ENCODE peak calls at places on chromosomes 16 and 17, in eight cellular contexts. S, E, J, O, Z, D, H and P are unnamed samples.

GRCh38 chr17:4895676-4896331 is 3.5 kb upstream of the C17orf107 start:
- DNase-seq in S (no peak), E (no peak), J (no peak), O (no peak), Z (no peak), D (no peak), H (peak), P (no peak)

GRCh38 chr17:40004072-40004471 is 11.2 kb upstream of the CSF3 start:
- DNase-seq in S (no peak), E (no peak), J (no peak), O (no peak), Z (no peak), D (no peak), H (no peak), P (no peak)

GRCh38 chr17:82400830-82401229 is 17.3 kb upstream of the HEXD start:
- DNase-seq in S (peak), E (no peak), J (no peak), O (peak), Z (no peak), D (no peak), H (no peak), P (peak)

GRCh38 chr16:2840914-2841313 is 10.8 kb downstream of the ZG16B start:
- DNase-seq in S (no peak), E (no peak), J (no peak), O (no peak), Z (no peak), D (no peak), H (no peak), P (no peak)

GRCh38 chr16:56122251-56122650 is 69.0 kb upstream of the GNAO1 start:
- DNase-seq in S (no peak), E (no peak), J (no peak), O (no peak), Z (no peak), D (no peak), H (no peak), P (no peak)

GRCh38 chr17:45230787-45231480 is 9.2 kb downstream of the FMNL1 start:
- DNase-seq in S (no peak), E (peak), J (peak), O (no peak), Z (no peak), D (peak), H (peak), P (no peak)

GRCh38 chr17:82297280-82297803 is 20.1 kb downstream of the CD7 start:
- DNase-seq in S (peak), E (peak), J (peak), O (peak), Z (no peak), D (no peak), H (no peak), P (peak)

GRCh38 chr16:11053916-11054460 is 109.6 kb downstream of the CLEC16A start:
- DNase-seq in S (no peak), E (no peak), J (no peak), O (peak), Z (no peak), D (no peak), H (no peak), P (no peak)

GRCh38 chr17:56112086-56112485 is 41.2 kb upstream of the ANKFN1 start:
- DNase-seq in S (no peak), E (no peak), J (no peak), O (no peak), Z (no peak), D (peak), H (no peak), P (no peak)

GRCh38 chr17:10224592-10225195 is 26.3 kb upstream of the GAS7 start:
- DNase-seq in S (peak), E (no peak), J (no peak), O (peak), Z (no peak), D (no peak), H (no peak), P (no peak)

GRCh38 chr17:50052822-50053653 is 2.9 kb upstream of the ITGA3 start:
- DNase-seq in S (no peak), E (peak), J (peak), O (no peak), Z (peak), D (peak), H (no peak), P (no peak)

GRCh38 chr17:50114849-50115357 is 15.1 kb downstream of the SAMD14 start:
- DNase-seq in S (peak), E (peak), J (peak), O (peak), Z (no peak), D (peak), H (peak), P (peak)

GRCh38 chr17:1629647-1630310 is 1.1 kb upstream of the SLC43A2 start:
- DNase-seq in S (peak), E (peak), J (no peak), O (peak), Z (peak), D (peak), H (peak), P (peak)

GRCh38 chr17:67245073-67245693 is at the start of gene HELZ:
- DNase-seq in S (peak), E (peak), J (peak), O (peak), Z (peak), D (peak), H (peak), P (peak)

GRCh38 chr17:40499551-40500189 is 1.8 kb downstream of the TNS4 start:
- DNase-seq in S (no peak), E (peak), J (peak), O (no peak), Z (peak), D (peak), H (peak), P (no peak)

GRCh38 chr16:23278031-23278430 is 24.1 kb upstream of the SCNN1B start:
- DNase-seq in S (no peak), E (no peak), J (no peak), O (no peak), Z (no peak), D (no peak), H (no peak), P (no peak)

GRCh38 chr16:54946909-54947308 is 16.2 kb downstream of the IRX5 start:
- DNase-seq in S (no peak), E (no peak), J (no peak), O (no peak), Z (no peak), D (no peak), H (no peak), P (no peak)

GRCh38 chr16:15832241-15832640 is 24.6 kb downstream of the MYH11 start:
- DNase-seq in S (no peak), E (no peak), J (no peak), O (no peak), Z (no peak), D (no peak), H (no peak), P (no peak)

GRCh38 chr17:7589204-7589868 is 558 bp downstream of the SOX15 start:
- DNase-seq in S (no peak), E (peak), J (peak), O (no peak), Z (peak), D (peak), H (peak), P (peak)

GRCh38 chr17:38719284-38719942 is 10.7 kb upstream of the CISD3 start:
- DNase-seq in S (no peak), E (no peak), J (no peak), O (no peak), Z (no peak), D (no peak), H (peak), P (no peak)

GRCh38 chr17:75672011-75672410 is 4.9 kb downstream of the SAP30BP start:
- DNase-seq in S (no peak), E (no peak), J (no peak), O (no peak), Z (no peak), D (no peak), H (no peak), P (no peak)

GRCh38 chr16:89375686-89376085 is 114.7 kb downstream of the ANKRD11 start:
- DNase-seq in S (no peak), E (no peak), J (no peak), O (no peak), Z (no peak), D (no peak), H (no peak), P (no peak)

GRCh38 chr16:11349599-11350276 is 4.5 kb downstream of the RMI2 start:
- DNase-seq in S (peak), E (no peak), J (peak), O (no peak), Z (no peak), D (peak), H (no peak), P (no peak)

GRCh38 chr16:87457051-87457611 is 35.7 kb downstream of the ZCCHC14 start:
- DNase-seq in S (no peak), E (peak), J (peak), O (no peak), Z (no peak), D (peak), H (no peak), P (no peak)

GRCh38 chr17:50396261-50397110 is 837 bp downstream of the LRRC59 start:
- DNase-seq in S (peak), E (peak), J (peak), O (peak), Z (peak), D (peak), H (no peak), P (no peak)

GRCh38 chr16:65121870-65122723 is at the start of gene CDH11:
- DNase-seq in S (no peak), E (peak), J (peak), O (no peak), Z (no peak), D (peak), H (peak), P (no peak)

GRCh38 chr16:78257376-78257728 is 157.9 kb downstream of the WWOX start:
- DNase-seq in S (no peak), E (no peak), J (peak), O (no peak), Z (no peak), D (no peak), H (no peak), P (no peak)

GRCh38 chr16:67537270-67537635 is 8.6 kb downstream of the RIPOR1 start:
- DNase-seq in S (peak), E (peak), J (peak), O (peak), Z (no peak), D (peak), H (peak), P (no peak)

GRCh38 chr16:87212026-87212425 is 105.2 kb downstream of the C16orf95 start:
- DNase-seq in S (no peak), E (no peak), J (peak), O (no peak), Z (peak), D (peak), H (no peak), P (no peak)

GRCh38 chr17:44540246-44541084 is 16.8 kb upstream of the FZD2 start:
- DNase-seq in S (no peak), E (no peak), J (no peak), O (no peak), Z (no peak), D (no peak), H (no peak), P (no peak)

GRCh38 chr16:84284168-84284722 is 10.4 kb upstream of the WFDC1 start:
- DNase-seq in S (no peak), E (peak), J (peak), O (no peak), Z (no peak), D (no peak), H (peak), P (no peak)

GRCh38 chr17:81251091-81251942 is 12.2 kb downstream of the NDUFAF8 start:
- DNase-seq in S (peak), E (no peak), J (no peak), O (no peak), Z (no peak), D (no peak), H (no peak), P (peak)

GRCh38 chr16:69711115-69711740 is 15.1 kb downstream of the NQO1 start:
- DNase-seq in S (no peak), E (no peak), J (no peak), O (no peak), Z (no peak), D (peak), H (no peak), P (no peak)

DNA sequence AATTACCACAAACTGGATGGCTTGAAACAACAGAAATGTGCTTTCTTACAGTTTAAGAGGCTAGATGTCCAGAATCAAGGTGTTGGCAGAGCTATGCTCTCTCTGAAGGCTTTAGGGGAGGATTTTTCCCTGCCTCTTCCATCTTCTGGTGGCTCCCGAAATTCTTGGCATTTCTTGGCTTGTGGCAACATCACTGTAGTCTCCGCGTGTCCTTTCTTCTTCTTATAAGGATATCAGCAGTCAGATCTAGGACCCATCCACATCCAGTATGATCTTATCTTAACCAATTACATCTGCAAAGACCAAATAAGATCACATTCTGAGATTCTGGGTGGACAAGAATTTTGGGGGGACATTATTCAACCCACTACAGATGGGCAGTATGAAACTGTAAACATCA is 119.2 kb upstream of the PMFBP1 start:
- DNase-seq in S (no peak), E (no peak), J (no peak), O (no peak), Z (peak), D (no peak), H (no peak), P (no peak)
- H2AFZ ChIP-seq in S (no peak), E (peak), J (no peak), O (no peak), Z (no peak), D (peak), H (no peak), P (no peak)

GRCh38 chr17:64276961-64277505 is 14.0 kb upstream of the TEX2 start:
- DNase-seq in S (no peak), E (no peak), J (no peak), O (no peak), Z (no peak), D (no peak), H (no peak), P (no peak)
- H3K27ac ChIP-seq in S (no peak), E (no peak), J (no peak), O (no peak), Z (no peak), D (no peak), H (no peak), P (no peak)

GRCh38 chr16:28880955-28881354 is 2.7 kb downstream of the ATP2A1 start:
- DNase-seq in S (no peak), E (no peak), J (no peak), O (no peak), Z (no peak), D (no peak), H (no peak), P (no peak)

GRCh38 chr16:28882476-28883180 is 4.3 kb downstream of the ATP2A1 start:
- DNase-seq in S (no peak), E (no peak), J (no peak), O (no peak), Z (no peak), D (no peak), H (peak), P (no peak)

GRCh38 chr16:28879841-28880588 is 1.7 kb downstream of the ATP2A1 start:
- DNase-seq in S (peak), E (peak), J (peak), O (peak), Z (peak), D (peak), H (peak), P (peak)

GRCh38 chr16:28879261-28879840 is 1.1 kb downstream of the ATP2A1 start:
- DNase-seq in S (peak), E (no peak), J (no peak), O (no peak), Z (no peak), D (no peak), H (no peak), P (no peak)

DNA sequence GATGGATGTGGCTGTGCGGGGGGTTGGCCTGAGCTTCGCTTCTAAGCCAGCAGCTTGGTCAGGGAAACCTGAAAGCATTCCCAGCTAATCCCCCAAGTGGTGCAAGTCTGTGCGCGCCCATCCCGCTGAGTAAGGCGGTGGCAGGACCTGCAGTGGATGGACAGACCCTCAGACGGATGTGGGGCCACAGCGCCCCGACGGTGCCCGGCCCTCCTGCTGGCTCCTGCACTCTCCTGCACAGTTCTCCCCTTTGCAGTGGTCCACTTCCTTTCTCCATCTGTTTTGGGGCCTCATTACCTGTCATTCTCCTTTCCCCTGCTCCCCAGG is 2.3 kb downstream of the ATP2A1 start:
- DNase-seq in S (no peak), E (no peak), J (no peak), O (no peak), Z (no peak), D (no peak), H (peak), P (no peak)
- H2AFZ ChIP-seq in S (no peak), E (no peak), J (no peak), O (peak), Z (peak), D (peak), H (no peak), P (no peak)

GRCh38 chr17:41914358-41914766 is 4.4 kb downstream of the ACLY start:
- DNase-seq in S (no peak), E (no peak), J (peak), O (no peak), Z (no peak), D (peak), H (no peak), P (no peak)
- H3K27ac ChIP-seq in S (no peak), E (no peak), J (peak), O (no peak), Z (no peak), D (no peak), H (no peak), P (no peak)

GRCh38 chr17:15930426-15930825 is 14.5 kb upstream of the ADORA2B start:
- DNase-seq in S (peak), E (no peak), J (no peak), O (no peak), Z (no peak), D (no peak), H (no peak), P (no peak)
- H2AFZ ChIP-seq in S (peak), E (no peak), J (no peak), O (no peak), Z (no peak), D (no peak), H (no peak), P (no peak)